ENCODE peak calls at places on chromosomes 5 and 9, in five cellular contexts. Z, M, A, E and O are unnamed samples.

GRCh38 chr5:119285070-119285916 is 70.5 kb upstream of the TNFAIP8 start:
- DNase-seq in A (no peak), E (no peak), M (no peak), Z (no peak), O (no peak)

GRCh38 chr5:124661317-124662141 is 84.9 kb downstream of the ZNF608 start:
- DNase-seq in E (no peak), M (peak; percentile 100), Z (peak; percentile 89), A (no peak), O (no peak)

GRCh38 chr9:79256691-79257213 is 315.0 kb upstream of the TLE4 start:
- DNase-seq in Z (peak; percentile 56), M (peak; percentile 87), E (no peak), A (no peak), O (no peak)

GRCh38 chr5:179814090-179814489 is 6.6 kb upstream of the SQSTM1 start:
- DNase-seq in M (no peak), A (no peak), E (no peak), Z (no peak), O (no peak)

GRCh38 chr5:138503487-138504270 is 38.4 kb downstream of the EGR1 start:
- DNase-seq in E (no peak), A (no peak), M (no peak), Z (peak; percentile 64), O (peak; percentile 55)

GRCh38 chr5:135230326-135230925 is 168.6 kb downstream of the MACROH2A1 start:
- DNase-seq in E (no peak), Z (peak; percentile 89), M (no peak), A (no peak), O (no peak)

GRCh38 chr5:107154598-107154997 is 516.1 kb downstream of the EFNA5 start:
- DNase-seq in Z (no peak), A (no peak), E (no peak), M (no peak), O (no peak)

GRCh38 chr5:119453045-119453383 is 717 bp downstream of the HSD17B4 start:
- DNase-seq in A (no peak), E (no peak), M (no peak), Z (peak; percentile 32), O (no peak)

GRCh38 chr5:61342066-61342465 is 10.0 kb downstream of the ZSWIM6 start:
- DNase-seq in A (no peak), E (no peak), M (peak; percentile 71), Z (peak; percentile 74), O (no peak)

GRCh38 chr9:21812415-21812814 is 10.0 kb downstream of the MTAP start:
- DNase-seq in M (peak; percentile 89), Z (peak; percentile 81), E (no peak), A (no peak), O (no peak)

GRCh38 chr5:145778144-145778900 is 56.8 kb downstream of the PRELID2 start:
- DNase-seq in E (no peak), Z (peak; percentile 7), A (no peak), M (no peak), O (no peak)

GRCh38 chr5:131193106-131193505 is 22.4 kb downstream of the LYRM7 start:
- DNase-seq in Z (peak; percentile 10), A (no peak), E (no peak), M (no peak), O (no peak)

GRCh38 chr5:157540707-157541451 is 34.7 kb downstream of the ADAM19 start:
- DNase-seq in A (no peak), E (peak; percentile 33), M (no peak), Z (peak; percentile 88), O (no peak)

GRCh38 chr9:27540537-27540936 is 10.9 kb upstream of the MOB3B start:
- DNase-seq in E (no peak), Z (peak; percentile 63), A (no peak), M (no peak), O (no peak)

GRCh38 chr9:72042928-72043327 is 17.5 kb downstream of the C9orf57 start:
- DNase-seq in E (no peak), Z (no peak), M (no peak), A (no peak), O (no peak)

GRCh38 chr5:73307645-73308346 is 134.8 kb downstream of the TMEM174 start:
- DNase-seq in M (no peak), E (no peak), A (no peak), Z (no peak), O (no peak)

GRCh38 chr5:14569948-14570691 is 11.5 kb upstream of the OTULINL start:
- DNase-seq in M (no peak), E (no peak), A (no peak), Z (no peak), O (no peak)

GRCh38 chr9:127530206-127530941 is 79.1 kb downstream of the LRSAM1 start:
- DNase-seq in M (no peak), Z (no peak), E (no peak), A (no peak), O (no peak)

GRCh38 chr9:108182950-108183381 is 672.8 kb downstream of the ACTL7B start:
- DNase-seq in A (no peak), M (no peak), E (no peak), Z (peak; percentile 19), O (no peak)

GRCh38 chr9:86187121-86187520 is 72.3 kb downstream of the C9orf153 start:
- DNase-seq in Z (no peak), E (no peak), A (no peak), M (no peak), O (no peak)

GRCh38 chr9:136291306-136292025 is 12.4 kb downstream of the CCDC187 start:
- DNase-seq in M (no peak), E (no peak), A (no peak), Z (no peak), O (no peak)

GRCh38 chr5:157502143-157502647 is 42.2 kb downstream of the NIPAL4 start:
- DNase-seq in A (no peak), M (no peak), Z (no peak), E (no peak), O (peak; percentile 54)

GRCh38 chr5:139651502-139651862 is 3.3 kb downstream of the CXXC5 start:
- DNase-seq in A (no peak), Z (no peak), E (no peak), M (no peak), O (no peak)

GRCh38 chr5:74894351-74894750 is 28.2 kb upstream of the FAM169A start:
- DNase-seq in A (no peak), E (no peak), M (no peak), Z (no peak), O (no peak)

GRCh38 chr9:117917873-117918272 is 213.7 kb downstream of the TLR4 start:
- DNase-seq in Z (no peak), E (no peak), M (no peak), A (no peak), O (no peak)

GRCh38 chr5:2136728-2137333 is 254.1 kb upstream of the IRX4 start:
- DNase-seq in A (no peak), Z (no peak), E (no peak), M (no peak), O (no peak)

GRCh38 chr9:129988607-129989361 is 54.2 kb downstream of the FNBP1 start:
- DNase-seq in E (no peak), A (no peak), Z (no peak), M (no peak), O (no peak)

GRCh38 chr5:133635051-133635450 is 22.7 kb upstream of the FSTL4 start:
- DNase-seq in M (peak; percentile 39), E (no peak), Z (peak; percentile 58), A (no peak), O (no peak)

GRCh38 chr5:24161559-24161958 is 483.2 kb downstream of the CDH10 start:
- DNase-seq in Z (no peak), M (peak; percentile 52), E (no peak), A (no peak), O (no peak)

GRCh38 chr5:80408976-80409926 is 1.4 kb downstream of the ZFYVE16 start:
- DNase-seq in M (no peak), A (no peak), Z (peak; percentile 11), E (no peak), O (no peak)

GRCh38 chr5:53597894-53598293 is 37.5 kb downstream of the NDUFS4 start:
- DNase-seq in M (no peak), A (no peak), E (no peak), Z (no peak), O (no peak)

GRCh38 chr9:78044189-78044588 is 12.6 kb upstream of the GNAQ start:
- DNase-seq in E (no peak), A (no peak), M (no peak), Z (no peak), O (no peak)

GRCh38 chr9:91282292-91282691 is 79.4 kb downstream of the AUH start:
- DNase-seq in M (no peak), Z (peak; percentile 69), E (no peak), A (no peak), O (no peak)

GRCh38 chr9:136630662-136630992 is 32.1 kb upstream of the EGFL7 start:
- DNase-seq in E (no peak), M (no peak), Z (no peak), A (no peak), O (no peak)

GRCh38 chr9:6759114-6759977 is 1.6 kb downstream of the KDM4C start:
- DNase-seq in E (no peak), A (no peak), M (peak; percentile 72), Z (peak; percentile 88), O (no peak)

GRCh38 chr9:124884376-124884775 is 22.4 kb downstream of the ARPC5L start:
- DNase-seq in A (no peak), M (no peak), Z (no peak), E (no peak), O (no peak)

GRCh38 chr5:14038341-14038959 is 94.0 kb upstream of the DNAH5 start:
- DNase-seq in E (no peak), M (no peak), A (no peak), Z (peak; percentile 91), O (no peak)

GRCh38 chr9:125522328-125522725 is 184.7 kb downstream of the MAPKAP1 start:
- DNase-seq in M (no peak), Z (peak; percentile 85), A (no peak), E (no peak), O (no peak)

GRCh38 chr5:154834045-154834444 is 16.4 kb downstream of the FAXDC2 start:
- DNase-seq in A (no peak), M (no peak), Z (no peak), E (no peak), O (no peak)

GRCh38 chr9:137035937-137036336 is 4.0 kb upstream of the FUT7 start:
- DNase-seq in A (no peak), E (no peak), M (no peak), Z (no peak), O (no peak)